ENCODE peak calls at places on chromosome 13, in ten cellular contexts. J is D341Med; R is brain microvascular endothelial cell; Y is adrenal gland; N is T-helper 9 cell; T is AG04450; E is stimulated activated CD8-positive, alpha-beta memory T cell treated with anti-CD3 and anti-CD28 coated beads, Interleukin-15, amount 100 ng/mL, for 48 hours; S is BJ; U is neural progenitor cell; X is neuronal stem cell. L is an unnamed sample.

GRCh38 chr13:98098511-98098910 is 44.4 kb upstream of the FARP1 start:
- DNase-seq in J (no peak), R (no peak), Y (no peak), N (no peak), T (peak; percentile 23), E (no peak), S (no peak), U (no peak), X (no peak), L (no peak)

GRCh38 chr13:43573361-43573740 is 213.4 kb downstream of the ENOX1 start:
- DNase-seq in J (no peak), R (peak; percentile 27), Y (no peak), N (no peak), T (no peak), E (no peak), S (peak; percentile 11), U (no peak), X (no peak), L (no peak)

GRCh38 chr13:47184311-47184710 is 287.5 kb upstream of the HTR2A start:
- DNase-seq in J (no peak), R (no peak), Y (no peak), N (no peak), T (no peak), E (no peak), S (peak; percentile 16), U (no peak), X (no peak), L (no peak)

GRCh38 chr13:111658150-111659100 is 338.0 kb downstream of the TEX29 start:
- DNase-seq in J (no peak), R (no peak), Y (no peak), N (no peak), T (no peak), E (no peak), S (no peak), U (peak; percentile 93), X (peak; percentile 76), L (no peak)

GRCh38 chr13:84362777-84363176 is 480.5 kb upstream of the SLITRK1 start:
- DNase-seq in J (no peak), R (no peak), Y (no peak), N (no peak), T (no peak), E (no peak), S (no peak), U (no peak), X (no peak), L (no peak)

GRCh38 chr13:100573121-100573520 is 15.5 kb downstream of the GGACT start:
- DNase-seq in J (peak; percentile 66), R (peak; percentile 75), Y (peak; percentile 86), N (peak; percentile 75), T (peak; percentile 48), E (peak; percentile 31), S (no peak), U (peak; percentile 85), X (peak; percentile 66), L (peak; percentile 12)

GRCh38 chr13:75803982-75804381 is 167.9 kb downstream of the LMO7 start:
- DNase-seq in J (no peak), R (no peak), Y (no peak), N (no peak), T (no peak), E (no peak), S (no peak), U (no peak), X (no peak), L (no peak)

GRCh38 chr13:73922728-73923393 is 211.3 kb downstream of the KLF12 start:
- DNase-seq in J (no peak), R (peak; percentile 21), Y (no peak), N (no peak), T (no peak), E (no peak), S (no peak), U (no peak), X (no peak), L (no peak)

GRCh38 chr13:37715606-37716015 is 117.0 kb upstream of the POSTN start:
- DNase-seq in J (no peak), R (peak; percentile 98), Y (no peak), N (no peak), T (peak; percentile 21), E (no peak), S (no peak), U (no peak), X (no peak), L (no peak)

GRCh38 chr13:36975172-36975571 is 24.0 kb downstream of the ALG5 start:
- DNase-seq in J (no peak), R (no peak), Y (no peak), N (no peak), T (no peak), E (no peak), S (no peak), U (no peak), X (no peak), L (no peak)

GRCh38 chr13:101579291-101579802 is 126.9 kb downstream of the ITGBL1 start:
- DNase-seq in J (no peak), R (peak; percentile 82), Y (no peak), N (no peak), T (no peak), E (no peak), S (no peak), U (no peak), X (no peak), L (no peak)

GRCh38 chr13:110832205-110832479 is 82.7 kb downstream of the ANKRD10 start:
- DNase-seq in J (no peak), R (no peak), Y (no peak), N (no peak), T (no peak), E (no peak), S (no peak), U (no peak), X (no peak), L (no peak)

L was measured in esophagus squamous epithelium.